ENCODE peak calls at places on chromosomes 1 and 21, in seven cellular contexts. P, Z, T, U, S, N and O are unnamed samples. For H3K4me1, the result is how much of the 10 kb centered on the place peaks cover.

GRCh38 chr1:247429526-247429925 is 13.6 kb downstream of the NLRP3 start:
- DNase-seq in P (no peak), Z (no peak), T (no peak), U (peak), S (peak), N (no peak), O (no peak)

GRCh38 chr1:212260557-212261342 is 24.5 kb upstream of the PPP2R5A start:
- DNase-seq in P (no peak), Z (no peak), T (no peak), U (peak), S (no peak), N (no peak), O (no peak)

GRCh38 chr1:54027848-54028247 is 9.9 kb upstream of the LDLRAD1 start:
- DNase-seq in P (no peak), Z (no peak), T (no peak), U (peak), S (no peak), N (no peak), O (no peak)

GRCh38 chr1:101028466-101028865 is 2.9 kb upstream of the DPH5 start:
- DNase-seq in P (no peak), Z (no peak), T (no peak), U (no peak), S (no peak), N (no peak), O (no peak)

GRCh38 chr1:158274797-158275196 is 14.9 kb upstream of the CD1C start:
- DNase-seq in P (no peak), Z (no peak), T (no peak), U (no peak), S (no peak), N (no peak), O (no peak)

GRCh38 chr1:161115132-161115711 is 2.6 kb downstream of the PFDN2 start:
- DNase-seq in P (no peak), Z (no peak), T (no peak), U (no peak), S (no peak), N (no peak), O (no peak)

GRCh38 chr21:42654179-42654912 is 925 bp downstream of the PDE9A start:
- DNase-seq in P (no peak), Z (peak), T (peak), U (no peak), S (no peak), N (no peak), O (no peak)

GRCh38 chr1:163928080-163928479 is 606.3 kb downstream of the NUF2 start:
- DNase-seq in P (no peak), Z (no peak), T (no peak), U (no peak), S (no peak), N (no peak), O (no peak)

GRCh38 chr1:228118040-228118439 is 8.9 kb upstream of the MRPL55 start:
- DNase-seq in P (no peak), Z (no peak), T (no peak), U (no peak), S (no peak), N (no peak), O (no peak)

GRCh38 chr21:26819944-26820343 is 25.3 kb downstream of the ADAMTS1 start:
- DNase-seq in P (no peak), Z (no peak), T (no peak), U (no peak), S (no peak), N (no peak), O (no peak)

GRCh38 chr1:205589618-205590456 is 42.0 kb downstream of the ELK4 start:
- DNase-seq in P (peak), Z (peak), T (no peak), U (peak), S (no peak), N (peak), O (no peak)

GRCh38 chr1:239810071-239810481 is 281.6 kb upstream of the FMN2 start:
- DNase-seq in P (no peak), Z (no peak), T (no peak), U (no peak), S (no peak), N (no peak), O (no peak)

GRCh38 chr1:41913025-41913424 is 5.7 kb downstream of the HIVEP3 start:
- DNase-seq in P (no peak), Z (no peak), T (no peak), U (peak), S (no peak), N (no peak), O (no peak)

GRCh38 chr1:226603030-226603960 is 54.7 kb downstream of the STUM start:
- DNase-seq in P (peak), Z (peak), T (no peak), U (peak), S (peak), N (peak), O (peak)

GRCh38 chr1:51444534-51445192 is 74.4 kb downstream of the EPS15 start:
- DNase-seq in P (no peak), Z (no peak), T (no peak), U (no peak), S (no peak), N (no peak), O (no peak)

GRCh38 chr21:14687277-14687642 is 141.1 kb upstream of the SAMSN1 start:
- DNase-seq in P (no peak), Z (no peak), T (no peak), U (no peak), S (no peak), N (no peak), O (no peak)

GRCh38 chr1:27555700-27556424 is 48.1 kb downstream of the AHDC1 start:
- DNase-seq in P (peak), Z (peak), T (no peak), U (peak), S (peak), N (peak), O (peak)

GRCh38 chr1:41862411-41863221 is 56.1 kb downstream of the HIVEP3 start:
- DNase-seq in P (no peak), Z (no peak), T (no peak), U (peak), S (no peak), N (no peak), O (no peak)

GRCh38 chr1:9009438-9010366 is 16.5 kb downstream of the SLC2A7 start:
- DNase-seq in P (no peak), Z (peak), T (no peak), U (peak), S (no peak), N (peak), O (no peak)

GRCh38 chr1:169146536-169147214 is 40.2 kb downstream of the ATP1B1 start:
- DNase-seq in P (no peak), Z (no peak), T (no peak), U (no peak), S (no peak), N (no peak), O (no peak)

GRCh38 chr1:5990913-5991783 is 1.1 kb downstream of the NPHP4 start:
- DNase-seq in P (peak), Z (peak), T (peak), U (peak), S (no peak), N (peak), O (no peak)

GRCh38 chr1:182641561-182641960 is 37.4 kb upstream of the RGS16 start:
- DNase-seq in P (no peak), Z (no peak), T (no peak), U (no peak), S (no peak), N (no peak), O (no peak)

GRCh38 chr1:216532399-216532798 is 109.2 kb upstream of the USH2A start:
- DNase-seq in P (no peak), Z (no peak), T (no peak), U (no peak), S (no peak), N (no peak), O (no peak)

GRCh38 chr1:119188926-119189325 is 48.5 kb upstream of the WARS2 start:
- DNase-seq in P (no peak), Z (no peak), T (no peak), U (no peak), S (no peak), N (no peak), O (no peak)

GRCh38 chr1:160171352-160171751 is 19.0 kb upstream of the CASQ1 start:
- DNase-seq in P (no peak), Z (no peak), T (no peak), U (peak), S (no peak), N (no peak), O (no peak)

GRCh38 chr1:111793896-111794295 is 38.2 kb downstream of the DDX20 start:
- DNase-seq in P (no peak), Z (no peak), T (no peak), U (no peak), S (no peak), N (no peak), O (no peak)

GRCh38 chr21:42688226-42688840 is 34.9 kb downstream of the PDE9A start:
- DNase-seq in P (no peak), Z (peak), T (no peak), U (peak), S (no peak), N (no peak), O (no peak)

GRCh38 chr1:85576256-85576641 is 4.3 kb upstream of the CCN1 start:
- DNase-seq in P (no peak), Z (no peak), T (no peak), U (no peak), S (peak), N (no peak), O (no peak)

GRCh38 chr1:71737768-71738167 is 544.6 kb downstream of the NEGR1 start:
- DNase-seq in P (no peak), Z (no peak), T (no peak), U (no peak), S (no peak), N (no peak), O (no peak)

DNA sequence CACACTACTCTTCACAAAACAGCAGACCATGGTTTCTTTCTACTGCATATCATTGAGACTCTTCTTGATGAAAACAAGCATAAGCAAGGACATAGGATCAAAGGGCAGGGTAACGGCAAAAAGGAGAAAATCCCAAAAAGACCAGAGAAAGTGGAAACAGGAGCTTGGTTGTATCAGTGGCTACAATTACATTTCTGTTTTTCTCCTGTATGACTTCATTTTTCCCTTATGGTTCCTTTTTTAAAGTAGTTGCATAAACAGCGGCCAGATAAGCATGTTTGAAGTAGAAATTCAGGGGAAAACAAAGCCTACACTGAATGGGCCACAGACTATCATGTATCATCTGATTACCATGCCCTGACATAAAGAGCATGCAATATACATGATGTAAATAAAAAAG is 4.6 kb downstream of the EGLN1 start:
- DNase-seq in P (no peak), Z (no peak), T (no peak), U (no peak), S (no peak), N (no peak), O (no peak)
- H3K4me3 ChIP-seq in P (peak), Z (peak), T (peak), U (no peak), S (peak), N (no peak), O (peak)

GRCh38 chr1:7303554-7304347 is 467.3 kb upstream of the VAMP3 start:
- DNase-seq in P (no peak), Z (no peak), T (no peak), U (no peak), S (no peak), N (no peak), O (no peak)
- TF ChIP-seq CTCF in P (no peak), Z (no peak), T (no peak), U (no peak), S (no peak), N (no peak), O (no peak)

DNA sequence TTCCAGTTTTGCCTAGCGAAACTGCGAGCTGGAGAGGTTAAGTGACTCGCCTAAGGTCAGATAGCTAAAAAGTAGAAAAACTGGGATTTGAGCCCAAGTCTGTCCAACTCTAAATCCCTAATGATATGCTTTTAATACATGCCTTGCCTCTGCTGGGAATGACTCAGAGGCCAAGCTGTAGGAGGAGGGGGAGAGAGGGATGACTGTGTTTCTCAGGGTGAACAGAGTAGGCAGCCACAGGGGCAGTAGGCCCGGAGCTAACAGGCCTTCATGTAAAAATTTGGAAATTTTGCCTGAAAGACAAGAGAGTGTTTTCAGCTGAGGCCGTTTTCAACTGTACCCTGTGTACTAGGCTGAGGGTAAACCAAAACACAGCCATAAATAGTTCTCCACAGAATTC is 107.5 kb upstream of the HOOK1 start:
- DNase-seq in P (peak), Z (no peak), T (no peak), U (peak), S (peak), N (no peak), O (peak)
- H3K4me1 ChIP-seq in P (under half), Z (under half), T (under half), U (under half), S (under half), N (under half), O (half or more)

DNA sequence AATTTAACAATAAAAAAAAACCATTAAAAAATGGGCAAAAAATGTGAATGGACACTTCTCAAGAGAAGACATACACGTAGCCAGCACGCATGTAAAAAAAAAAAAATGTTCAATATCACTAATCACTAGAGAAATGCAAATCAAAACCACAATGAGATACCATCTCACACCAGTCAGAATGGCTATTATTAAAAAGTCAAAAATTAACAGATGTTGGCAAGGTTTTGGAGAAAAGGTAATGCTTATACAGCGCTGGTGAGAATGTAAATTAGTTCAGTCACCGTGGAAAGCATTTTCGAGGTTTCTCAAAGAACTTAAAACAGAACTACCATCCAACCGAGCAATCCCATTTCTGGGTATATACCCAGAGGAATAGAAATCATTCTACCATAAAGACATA is 1091.5 kb upstream of the B3GALT2 start:
- DNase-seq in P (no peak), Z (no peak), T (no peak), U (no peak), S (no peak), N (no peak), O (no peak)
- H3K4me3 ChIP-seq in P (no peak), Z (no peak), T (no peak), U (no peak), S (no peak), N (no peak), O (no peak)

GRCh38 chr1:88683516-88683847 is 591 bp upstream of the PKN2 start:
- DNase-seq in P (peak), Z (peak), T (peak), U (peak), S (peak), N (peak), O (peak)

GRCh38 chr1:88685239-88685604 is 1.1 kb downstream of the PKN2 start:
- DNase-seq in P (no peak), Z (no peak), T (no peak), U (peak), S (no peak), N (no peak), O (no peak)

GRCh38 chr1:88681223-88681622 is 2.9 kb upstream of the PKN2 start:
- DNase-seq in P (no peak), Z (no peak), T (no peak), U (no peak), S (no peak), N (no peak), O (no peak)

GRCh38 chr1:88683848-88684481 is at the start of gene PKN2:
- DNase-seq in P (peak), Z (peak), T (peak), U (peak), S (peak), N (peak), O (peak)

DNA sequence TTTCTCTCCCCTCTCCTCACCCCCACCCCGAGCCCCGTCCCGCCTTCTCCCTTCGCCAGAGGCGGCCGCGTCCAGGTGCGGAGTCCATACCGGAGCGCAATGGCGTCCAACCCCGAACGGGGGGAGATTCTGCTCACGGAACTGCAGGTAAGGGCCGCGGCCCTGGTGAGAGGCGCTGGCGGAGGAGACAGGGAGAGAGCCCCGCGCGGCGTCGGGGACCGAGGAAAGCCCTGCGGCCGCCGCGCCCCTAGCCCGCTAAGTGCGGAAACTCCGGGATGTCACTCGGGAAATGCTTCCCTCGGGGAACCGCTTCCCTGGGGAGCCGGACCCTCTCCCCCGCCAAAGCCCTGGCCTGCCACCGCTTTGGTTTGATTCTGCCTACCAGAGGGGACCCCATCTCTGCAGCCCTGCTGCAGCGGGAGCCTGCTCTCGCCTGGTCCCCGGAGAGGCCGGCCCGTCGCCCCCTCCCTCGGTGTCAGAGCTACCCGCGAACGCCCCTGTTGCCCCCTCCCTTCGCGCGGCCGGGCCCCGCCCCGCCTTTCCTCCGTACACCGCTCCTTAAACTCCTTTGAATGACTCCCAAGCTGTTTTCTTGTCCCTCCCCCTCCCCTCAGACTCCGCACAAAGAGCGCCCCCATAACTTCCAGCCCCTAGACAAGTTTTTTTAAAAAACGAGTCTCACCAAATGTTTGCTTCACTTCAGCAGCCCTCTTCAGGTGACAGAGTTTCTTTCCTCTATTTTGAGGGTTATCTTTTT is 587 bp downstream of the PKN2 start:
- DNase-seq in P (peak), Z (peak), T (peak), U (peak), S (peak), N (peak), O (peak)
- TF ChIP-seq CTCF in P (no peak), Z (no peak), T (no peak), U (no peak), S (no peak), N (no peak), O (no peak)

GRCh38 chr1:77833521-77834100 is 54.2 kb downstream of the MIGA1 start:
- DNase-seq in P (no peak), Z (no peak), T (no peak), U (no peak), S (no peak), N (no peak), O (no peak)
- H3K4me1 ChIP-seq in P (under half), Z (under half), T (half or more), U (half or more), S (under half), N (under half), O (under half)

GRCh38 chr1:230592848-230593247 is 49.4 kb upstream of the COG2 start:
- DNase-seq in P (no peak), Z (no peak), T (no peak), U (no peak), S (no peak), N (no peak), O (no peak)

GRCh38 chr1:230594374-230594773 is 47.9 kb upstream of the COG2 start:
- DNase-seq in P (no peak), Z (no peak), T (no peak), U (no peak), S (no peak), N (no peak), O (no peak)

GRCh38 chr1:230598745-230599144 is 43.5 kb upstream of the COG2 start:
- DNase-seq in P (no peak), Z (no peak), T (no peak), U (no peak), S (no peak), N (no peak), O (no peak)

GRCh38 chr1:230600111-230601000 is 41.9 kb upstream of the COG2 start:
- DNase-seq in P (no peak), Z (no peak), T (no peak), U (no peak), S (no peak), N (no peak), O (no peak)

GRCh38 chr1:230596306-230596705 is 46.0 kb upstream of the COG2 start:
- DNase-seq in P (no peak), Z (no peak), T (no peak), U (no peak), S (no peak), N (no peak), O (no peak)
- H3K4me3 ChIP-seq in P (no peak), Z (no peak), T (no peak), U (no peak), S (no peak), N (no peak), O (no peak)